ENCODE peak calls at places on chromosomes 7 and 10, in seven cellular contexts. B is BJ, M is IMR-90, R is brain microvascular endothelial cell, W is astrocyte of the spinal cord, H is tibial artery, Q is AG04449. I is an unnamed sample.

GRCh38 chr7:66326501-66327180 is 121.5 kb downstream of the TPST1 start:
- DNase-seq in W (peak; percentile 71), H (no peak), Q (peak; percentile 79), M (peak; percentile 96), B (peak; percentile 63), R (peak; percentile 87), I (no peak)

GRCh38 chr7:134625571-134625970 is 21.1 kb upstream of the BPGM start:
- DNase-seq in H (no peak), Q (peak; percentile 60), W (peak; percentile 73), R (peak; percentile 40), M (peak; percentile 93), B (peak; percentile 86), I (no peak)

GRCh38 chr7:148191391-148192076 is 399.0 kb upstream of the C7orf33 start:
- DNase-seq in B (no peak), H (no peak), W (no peak), R (no peak), M (no peak), Q (no peak), I (no peak)

GRCh38 chr7:93150200-93150835 is 2.1 kb upstream of the SAMD9L start:
- DNase-seq in W (peak; percentile 32), H (no peak), M (peak; percentile 73), R (peak; percentile 31), Q (no peak), B (peak; percentile 24), I (no peak)

GRCh38 chr10:66881814-66882213 is 44.0 kb upstream of the LRRTM3 start:
- DNase-seq in R (no peak), B (no peak), H (no peak), M (no peak), W (no peak), Q (no peak), I (no peak)

GRCh38 chr10:125014984-125015944 is 73.3 kb downstream of the ZRANB1 start:
- DNase-seq in Q (no peak), B (no peak), W (no peak), M (no peak), H (peak; percentile 89), R (no peak), I (no peak)

GRCh38 chr7:4692055-4692454 is 10.0 kb downstream of the FOXK1 start:
- DNase-seq in M (no peak), B (no peak), H (no peak), Q (no peak), W (no peak), R (no peak), I (no peak)

GRCh38 chr10:103852856-103853255 is 2.5 kb downstream of the SH3PXD2A start:
- DNase-seq in R (no peak), H (peak; percentile 42), W (no peak), Q (no peak), B (no peak), M (peak; percentile 31), I (no peak)

GRCh38 chr10:96686514-96686913 is 33.8 kb downstream of the PIK3AP1 start:
- DNase-seq in M (no peak), Q (no peak), W (no peak), H (no peak), B (no peak), R (no peak), I (no peak)

GRCh38 chr7:17448479-17449423 is 150.3 kb downstream of the AHR start:
- DNase-seq in W (peak; percentile 15), Q (no peak), M (peak; percentile 62), R (no peak), H (no peak), B (no peak), I (no peak)

GRCh38 chr10:132721725-132722124 is 64.2 kb downstream of the NKX6-2 start:
- DNase-seq in H (no peak), W (peak; percentile 41), R (no peak), M (peak; percentile 49), Q (no peak), B (peak; percentile 34), I (no peak)

GRCh38 chr10:101032637-101033201 is 1.7 kb downstream of the SFXN3 start:
- DNase-seq in R (peak; percentile 84), M (peak; percentile 91), W (peak; percentile 89), Q (no peak), H (peak; percentile 87), B (peak; percentile 71), I (peak; percentile 85)

GRCh38 chr7:131893627-131894345 is 337.4 kb upstream of the PODXL start:
- DNase-seq in H (no peak), W (peak; percentile 44), Q (peak; percentile 17), R (no peak), M (no peak), B (no peak), I (no peak)

GRCh38 chr7:93055543-93056107 is 62.2 kb downstream of the SAMD9 start:
- DNase-seq in M (peak; percentile 62), W (peak; percentile 60), Q (no peak), B (no peak), R (peak; percentile 11), H (no peak), I (no peak)

GRCh38 chr10:43857206-43857952 is 208.7 kb upstream of the ZNF32 start:
- DNase-seq in Q (peak; percentile 75), W (peak; percentile 91), B (peak; percentile 56), R (peak; percentile 94), H (no peak), M (peak; percentile 95), I (no peak)

GRCh38 chr10:78755877-78756455 is 312.8 kb upstream of the ZMIZ1 start:
- DNase-seq in M (no peak), H (no peak), Q (no peak), B (no peak), W (no peak), R (no peak), I (no peak)

GRCh38 chr10:114026189-114027040 is 17.3 kb upstream of the ADRB1 start:
- DNase-seq in W (peak; percentile 79), H (no peak), Q (no peak), B (peak; percentile 51), M (peak; percentile 53), R (peak; percentile 78), I (no peak)

GRCh38 chr7:12111461-12112405 is 99.4 kb upstream of the TMEM106B start:
- DNase-seq in M (no peak), Q (no peak), W (peak; percentile 39), B (no peak), H (no peak), R (no peak), I (no peak)

GRCh38 chr10:74292871-74293427 is 141.9 kb downstream of the ADK start:
- DNase-seq in W (peak; percentile 81), B (no peak), H (no peak), R (peak; percentile 40), M (peak; percentile 87), Q (peak; percentile 23), I (no peak)

GRCh38 chr7:69395072-69395714 is 203.1 kb upstream of the AUTS2 start:
- DNase-seq in W (peak; percentile 97), M (no peak), Q (peak; percentile 95), R (peak; percentile 71), H (no peak), B (peak; percentile 19), I (no peak)

GRCh38 chr7:130890176-130891020 is 156.4 kb upstream of the KLF14 start:
- DNase-seq in R (no peak), M (no peak), H (no peak), B (no peak), Q (no peak), W (no peak), I (no peak)

GRCh38 chr10:71289421-71290130 is 29.5 kb upstream of the SLC29A3 start:
- DNase-seq in W (no peak), M (no peak), Q (no peak), H (no peak), R (no peak), B (no peak), I (no peak)

GRCh38 chr10:132836832-132837540 is 51.0 kb upstream of the NKX6-2 start:
- DNase-seq in H (peak; percentile 61), W (no peak), B (no peak), R (no peak), M (peak; percentile 4), Q (no peak), I (no peak)

GRCh38 chr7:78081344-78081743 is 282.8 kb downstream of the PHTF2 start:
- DNase-seq in W (no peak), Q (no peak), B (no peak), H (no peak), M (no peak), R (no peak), I (no peak)

GRCh38 chr10:79148452-79149344 is 79.9 kb downstream of the ZMIZ1 start:
- DNase-seq in H (peak; percentile 80), Q (no peak), R (no peak), B (no peak), M (peak; percentile 40), W (peak; percentile 50), I (no peak)

GRCh38 chr10:130127612-130128607 is 8.3 kb upstream of the GLRX3 start:
- DNase-seq in W (peak; percentile 71), B (peak; percentile 20), Q (no peak), H (no peak), R (peak; percentile 57), M (peak; percentile 70), I (peak; percentile 41)

DNA sequence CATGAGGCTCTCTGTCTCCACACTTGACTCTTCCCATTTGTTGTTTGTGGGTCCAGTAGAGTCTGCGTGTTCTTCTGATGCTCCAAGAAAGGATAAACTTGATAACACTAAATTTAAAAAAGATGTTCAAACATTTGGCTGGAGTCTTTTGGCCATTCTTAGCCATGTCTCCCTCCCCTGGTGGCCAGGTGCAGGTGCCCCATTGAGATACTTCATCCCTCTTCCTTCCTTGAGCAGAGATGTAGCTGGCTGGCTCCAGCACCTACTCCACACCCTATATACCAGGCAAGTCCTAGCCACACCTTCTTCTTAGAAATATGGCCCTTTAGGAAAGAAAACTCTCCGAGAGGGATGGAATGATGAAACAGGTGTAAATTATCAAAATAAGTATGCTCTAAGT is 103.2 kb upstream of the GJD4 start:
- DNase-seq in H (no peak), B (no peak), Q (no peak), M (no peak), W (no peak), R (no peak), I (no peak)
- TF ChIP-seq CTCF in H (no peak), B (no peak), Q (no peak), M (no peak), W (peak; percentile 14), R (peak; percentile 41), I (peak; percentile 16)

GRCh38 chr10:19815478-19816419 is 483 bp upstream of the PLXDC2 start:
- DNase-seq in R (peak; percentile 48), Q (no peak), B (no peak), W (peak; percentile 74), M (peak; percentile 56), H (peak; percentile 94), I (no peak)
- H3K4me3 ChIP-seq in R (peak overlapping the region; percentile 76), Q (peak overlapping the region; percentile 7), B (peak overlapping the region; percentile 39), W (peak overlapping the region; percentile 81), M (peak overlapping the region; percentile 61), H (peak overlapping the region; percentile 77), I (peak overlapping the region; percentile 36)

GRCh38 chr10:10259013-10259412 is 758.7 kb upstream of the CELF2 start:
- DNase-seq in Q (no peak), R (no peak), W (no peak), H (no peak), M (no peak), B (no peak), I (no peak)

GRCh38 chr10:10256860-10257259 is 760.8 kb upstream of the CELF2 start:
- DNase-seq in B (no peak), M (no peak), W (no peak), R (no peak), H (no peak), Q (no peak), I (no peak)
- TF ChIP-seq CTCF in B (no peak), M (no peak), W (no peak), R (no peak), H (no peak), Q (no peak), I (no peak)

DNA sequence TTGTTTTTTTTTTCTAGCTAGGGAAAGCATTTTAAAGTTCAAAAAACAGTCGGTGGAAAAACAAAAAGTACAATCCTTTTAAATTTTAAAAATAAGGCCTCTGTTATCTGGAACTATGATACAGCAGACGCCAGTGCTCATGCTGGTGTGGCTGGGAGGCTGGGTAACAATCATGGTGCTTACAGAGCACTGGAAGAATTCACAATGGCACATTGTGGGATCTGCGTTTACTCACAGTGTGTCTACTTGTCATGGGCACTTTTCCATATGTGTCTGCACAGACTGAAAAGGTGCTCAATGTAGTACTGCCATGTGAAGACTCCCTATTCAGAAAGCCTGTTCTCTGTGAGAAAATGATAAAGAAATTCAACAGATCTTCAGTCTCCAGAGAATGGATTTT is 278.2 kb upstream of the IMMP2L start:
- DNase-seq in M (no peak), H (no peak), R (no peak), W (no peak), B (no peak), Q (no peak), I (no peak)
- H3K4me3 ChIP-seq in M (no peak overlapping the region), H (no peak overlapping the region), R (no peak overlapping the region), W (no peak overlapping the region), B (no peak overlapping the region), Q (no peak overlapping the region), I (no peak overlapping the region)